ENCODE peak calls at places on chromosome 9, in seven cellular contexts. E, Z, R, W, X, B and L are unnamed samples. For H3K9me3, the result is how much of the 10 kb centered on the place peaks cover.

GRCh38 chr9:110217656-110218099 is 9.7 kb upstream of the C9orf152 start:
- DNase-seq in B (peak), R (no peak), Z (no peak), W (no peak), X (no peak), E (peak), L (no peak)

GRCh38 chr9:116767219-116767618 is 80.1 kb downstream of the TRIM32 start:
- DNase-seq in R (no peak), W (no peak), Z (no peak), E (no peak), B (peak), X (no peak), L (no peak)

GRCh38 chr9:4145482-4145881 is 154.4 kb downstream of the GLIS3 start:
- DNase-seq in W (no peak), B (no peak), R (no peak), E (no peak), X (no peak), Z (no peak), L (no peak)

GRCh38 chr9:87824886-87825285 is 57.8 kb upstream of the SPATA31E1 start:
- DNase-seq in Z (no peak), E (no peak), B (no peak), X (no peak), R (no peak), W (no peak), L (no peak)

GRCh38 chr9:32502459-32502858 is 23.5 kb downstream of the RIGI start:
- DNase-seq in W (no peak), Z (no peak), B (peak), E (peak), X (no peak), R (no peak), L (no peak)

GRCh38 chr9:36154213-36154952 is 14.8 kb upstream of the CCIN start:
- DNase-seq in X (no peak), B (peak), R (no peak), E (peak), Z (peak), W (peak), L (no peak)

GRCh38 chr9:14326264-14326826 is 12.4 kb upstream of the NFIB start:
- DNase-seq in R (no peak), Z (no peak), X (no peak), W (no peak), B (no peak), E (peak), L (no peak)

GRCh38 chr9:16075695-16076094 is 522.9 kb downstream of the CCDC171 start:
- DNase-seq in B (no peak), R (no peak), W (no peak), Z (no peak), E (no peak), X (no peak), L (no peak)

GRCh38 chr9:77752566-77752965 is 104.4 kb upstream of the GNA14 start:
- DNase-seq in B (peak), R (no peak), Z (no peak), W (no peak), E (peak), X (no peak), L (no peak)

GRCh38 chr9:26870292-26870691 is 22.3 kb downstream of the CAAP1 start:
- DNase-seq in B (no peak), Z (no peak), R (no peak), X (no peak), E (peak), W (no peak), L (no peak)

GRCh38 chr9:97525451-97525850 is 24.0 kb downstream of the TMOD1 start:
- DNase-seq in W (no peak), Z (no peak), E (peak), R (no peak), B (no peak), X (no peak), L (no peak)

GRCh38 chr9:112887377-112887776 is 3.3 kb downstream of the SLC46A2 start:
- DNase-seq in X (no peak), Z (peak), B (peak), W (no peak), R (no peak), E (no peak), L (no peak)

GRCh38 chr9:581673-582497 is 259.6 kb upstream of the DMRT1 start:
- DNase-seq in X (no peak), B (no peak), Z (no peak), E (no peak), W (no peak), R (no peak), L (no peak)

GRCh38 chr9:3578786-3579185 is 53.0 kb upstream of the RFX3 start:
- DNase-seq in W (no peak), X (no peak), Z (no peak), B (peak), R (no peak), E (peak), L (no peak)

GRCh38 chr9:129383005-129383414 is 204.9 kb upstream of the IER5L start:
- DNase-seq in W (peak), E (peak), B (no peak), R (peak), X (no peak), Z (peak), L (no peak)

GRCh38 chr9:24765025-24765756 is 219.5 kb upstream of the IZUMO3 start:
- DNase-seq in E (no peak), B (no peak), Z (no peak), X (no peak), W (no peak), R (no peak), L (no peak)

GRCh38 chr9:22237497-22238363 is 208.9 kb upstream of the DMRTA1 start:
- DNase-seq in W (no peak), B (no peak), R (no peak), Z (no peak), E (peak), X (no peak), L (no peak)

GRCh38 chr9:38154501-38155421 is 85.7 kb upstream of the SHB start:
- DNase-seq in E (no peak), Z (no peak), W (no peak), X (no peak), R (no peak), B (no peak), L (no peak)

GRCh38 chr9:121620777-121621437 is 30.5 kb upstream of the DAB2IP start:
- DNase-seq in Z (no peak), X (no peak), R (no peak), W (no peak), B (peak), E (peak), L (no peak)

GRCh38 chr9:126587187-126588185 is 26.2 kb upstream of the LMX1B start:
- DNase-seq in Z (peak), X (no peak), B (no peak), E (peak), W (no peak), R (no peak), L (no peak)

GRCh38 chr9:37485389-37486255 is at the start of gene POLR1E:
- DNase-seq in B (peak), X (peak), Z (peak), E (peak), W (peak), R (peak), L (peak)

GRCh38 chr9:80571953-80572352 is 1000.2 kb downstream of the TLE4 start:
- DNase-seq in E (no peak), B (no peak), Z (no peak), X (no peak), W (no peak), R (no peak), L (no peak)

GRCh38 chr9:127159949-127160610 is 37.6 kb upstream of the ANGPTL2 start:
- DNase-seq in Z (no peak), E (no peak), R (no peak), X (no peak), W (no peak), B (no peak), L (no peak)

GRCh38 chr9:2837915-2838314 is 6.0 kb downstream of the PUM3 start:
- DNase-seq in X (no peak), R (no peak), B (peak), E (peak), W (no peak), Z (no peak), L (no peak)

GRCh38 chr9:34929506-34930102 is 28.5 kb upstream of the PHF24 start:
- DNase-seq in E (peak), X (peak), B (peak), Z (no peak), W (no peak), R (no peak), L (no peak)

GRCh38 chr9:110714314-110714713 is 45.7 kb downstream of the MUSK start:
- DNase-seq in W (no peak), Z (no peak), X (no peak), E (peak), R (no peak), B (no peak), L (no peak)

GRCh38 chr9:89433826-89434225 is 64.1 kb downstream of the SEMA4D start:
- DNase-seq in Z (no peak), R (peak), X (no peak), E (peak), B (peak), W (peak), L (no peak)

GRCh38 chr9:130128782-130129424 is 43.3 kb upstream of the NCS1 start:
- DNase-seq in B (peak), X (no peak), W (peak), R (peak), Z (peak), E (peak), L (peak)

GRCh38 chr9:104177676-104178075 is 83.6 kb downstream of the SMC2 start:
- DNase-seq in X (no peak), Z (no peak), B (no peak), R (no peak), W (no peak), E (no peak), L (no peak)

GRCh38 chr9:70120834-70121510 is 77.3 kb downstream of the MAMDC2 start:
- DNase-seq in R (peak), W (peak), X (no peak), B (no peak), Z (peak), E (peak), L (no peak)

GRCh38 chr9:133986061-133986460 is 6.1 kb downstream of the VAV2 start:
- DNase-seq in R (no peak), B (no peak), X (no peak), W (no peak), E (no peak), Z (no peak), L (no peak)
- H3K9me3 ChIP-seq in R (under half), B (under half), X (under half), W (under half), E (under half), Z (under half), L (under half)

DNA sequence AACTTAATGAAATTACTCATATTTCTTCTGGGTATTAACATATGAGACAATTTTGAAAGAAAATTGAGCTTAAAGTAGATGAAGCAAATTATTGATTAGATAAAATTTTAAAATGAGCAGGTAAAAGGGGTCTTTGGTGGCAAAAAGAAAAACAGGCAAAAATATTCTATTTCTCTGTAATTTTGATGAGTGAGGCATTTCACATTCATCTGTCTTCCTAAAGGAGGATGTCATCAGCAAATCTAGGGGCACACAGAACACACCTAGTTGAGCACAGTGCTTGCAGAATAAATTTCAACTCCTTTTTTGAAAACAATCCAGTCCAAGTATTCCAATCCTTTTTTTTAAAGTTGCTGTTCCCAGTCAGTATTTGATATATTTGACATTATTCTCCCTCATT is 16.2 kb downstream of the ZNF189 start:
- DNase-seq in E (no peak), W (no peak), X (no peak), R (no peak), Z (no peak), B (no peak), L (no peak)
- H3K9me3 ChIP-seq in E (under half), W (half or more), X (under half), R (half or more), Z (half or more), B (under half), L (under half)

DNA sequence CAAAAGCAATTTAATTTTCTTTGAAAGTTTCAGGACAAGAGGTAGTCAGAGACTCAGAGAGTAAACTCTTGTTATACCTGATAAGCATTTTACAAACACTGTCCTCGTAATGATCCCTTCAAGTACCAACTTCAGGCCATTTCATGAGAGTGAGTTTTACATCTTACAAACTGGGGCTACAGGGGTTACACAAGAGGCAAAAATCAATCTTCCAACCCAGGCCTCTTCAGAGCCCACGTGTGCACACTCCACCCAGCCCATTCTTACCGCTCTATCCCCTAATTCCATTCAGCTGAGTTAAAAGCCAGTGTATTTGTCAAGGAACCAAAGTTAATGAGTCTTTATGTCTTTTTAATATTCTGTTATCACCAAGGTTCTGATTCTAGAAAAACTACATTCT is 46.5 kb downstream of the PSMB7 start:
- DNase-seq in B (no peak), W (no peak), R (no peak), Z (no peak), X (no peak), E (no peak), L (no peak)
- H3K9me3 ChIP-seq in B (under half), W (under half), R (under half), Z (under half), X (under half), E (under half), L (under half)

DNA sequence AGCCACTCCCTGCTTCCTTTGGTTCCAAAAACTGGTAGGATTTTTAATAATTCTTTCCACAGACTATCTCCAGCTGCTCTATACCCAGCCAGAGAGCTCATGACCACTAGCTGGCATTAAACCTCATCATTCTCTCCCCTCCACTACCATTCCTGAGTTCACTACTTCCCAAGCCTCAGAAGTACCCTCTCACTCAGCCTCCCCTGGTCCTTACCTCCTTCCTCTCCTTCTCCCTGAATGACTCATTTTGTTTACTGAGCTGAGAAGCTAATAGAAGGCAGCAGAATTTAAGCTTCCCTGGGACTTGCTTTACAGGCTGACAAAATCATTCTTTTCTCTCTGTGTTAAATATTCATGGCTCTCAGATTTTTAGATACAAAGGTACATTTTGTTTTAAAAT is 305.4 kb downstream of the TLR4 start:
- DNase-seq in W (no peak), R (no peak), X (no peak), Z (no peak), B (no peak), E (no peak), L (no peak)
- H3K9me3 ChIP-seq in W (under half), R (under half), X (under half), Z (under half), B (under half), E (under half), L (under half)

DNA sequence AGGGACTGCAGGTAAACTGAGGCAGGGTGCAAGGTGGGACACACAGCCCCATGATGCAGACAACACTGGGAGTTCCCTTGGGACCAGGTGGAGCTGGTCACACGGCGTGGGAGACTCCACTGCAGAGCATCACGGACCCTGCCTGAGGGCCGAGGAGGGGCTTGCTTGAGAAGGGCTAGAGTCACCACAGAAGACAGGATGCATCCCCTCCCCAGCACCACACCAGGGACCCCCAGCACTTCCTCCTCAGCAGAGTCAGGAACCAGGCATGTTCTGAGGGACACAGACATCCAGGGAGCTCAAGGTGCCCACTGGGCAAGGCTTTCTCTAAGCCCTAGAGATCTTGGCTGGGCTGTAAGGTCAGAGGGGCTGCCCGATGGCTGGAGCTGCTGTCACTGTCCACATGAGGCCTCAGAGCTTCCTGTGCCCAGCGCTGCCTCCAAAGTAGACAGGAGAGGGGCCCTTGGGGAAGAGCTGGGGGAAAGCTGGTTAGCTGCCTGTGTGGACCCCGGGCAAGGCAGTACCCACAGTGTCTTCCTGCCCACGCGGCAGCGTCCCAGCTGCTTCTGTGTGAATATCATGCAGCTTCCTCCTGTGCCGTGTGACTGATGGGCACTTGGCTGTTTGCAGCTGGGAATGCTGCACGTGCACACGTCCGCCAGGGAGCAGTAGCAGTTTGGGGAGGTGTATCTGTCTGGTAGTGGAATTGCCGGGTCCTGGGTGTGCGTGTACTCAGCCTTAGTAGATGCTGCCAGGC is 176.6 kb downstream of the CACNA1B start:
- DNase-seq in E (no peak), Z (no peak), B (no peak), X (no peak), R (no peak), W (no peak), L (no peak)
- H3K9me3 ChIP-seq in E (under half), Z (under half), B (under half), X (under half), R (under half), W (under half), L (under half)

GRCh38 chr9:11025775-11026174 is 413.0 kb upstream of the PTPRD start:
- DNase-seq in R (no peak), Z (no peak), B (no peak), E (no peak), W (no peak), X (no peak), L (no peak)
- H3K9me3 ChIP-seq in R (under half), Z (under half), B (under half), E (under half), W (under half), X (under half), L (under half)

DNA sequence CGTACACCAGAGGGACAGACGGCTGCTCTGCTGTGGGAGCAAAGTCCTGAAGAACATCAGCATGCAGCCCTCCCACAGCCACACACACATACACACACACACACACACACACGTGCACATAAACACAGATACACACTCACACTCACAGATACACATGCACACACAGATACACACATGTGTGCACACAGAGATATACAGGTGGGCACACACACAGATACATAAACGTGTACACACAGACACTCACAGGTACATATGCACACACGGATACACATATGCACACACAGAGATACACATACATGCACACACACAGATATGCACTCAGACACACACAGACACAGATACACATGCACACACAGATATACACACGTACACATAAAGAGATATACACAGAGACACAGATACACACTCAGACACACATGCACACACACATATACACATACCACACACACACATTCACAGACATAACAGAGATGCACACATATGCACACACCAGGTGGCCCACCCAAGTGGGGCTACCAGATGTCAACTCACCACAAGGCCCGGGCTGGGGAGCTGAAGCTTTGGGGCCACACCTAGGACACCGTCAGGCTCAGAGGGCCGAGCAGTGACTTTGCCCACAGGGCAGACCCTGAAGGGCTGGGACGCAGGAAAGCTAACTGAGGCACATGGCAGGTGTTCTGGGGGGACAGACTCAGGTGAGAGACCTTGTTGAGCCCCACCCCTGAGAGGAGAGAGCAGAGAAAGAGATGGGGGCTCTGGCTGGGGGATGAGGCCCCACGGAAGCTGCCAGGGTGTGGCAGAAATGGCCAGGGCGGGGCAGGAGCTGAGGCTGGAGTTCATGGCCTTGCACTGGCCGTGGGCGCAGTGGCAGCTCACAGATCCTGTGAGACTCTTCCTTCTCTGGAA is 148.6 kb upstream of the PPP1R26 start:
- DNase-seq in E (no peak), W (no peak), B (no peak), R (no peak), Z (no peak), X (no peak), L (no peak)
- H3K9me3 ChIP-seq in E (under half), W (under half), B (under half), R (under half), Z (under half), X (under half), L (under half)

DNA sequence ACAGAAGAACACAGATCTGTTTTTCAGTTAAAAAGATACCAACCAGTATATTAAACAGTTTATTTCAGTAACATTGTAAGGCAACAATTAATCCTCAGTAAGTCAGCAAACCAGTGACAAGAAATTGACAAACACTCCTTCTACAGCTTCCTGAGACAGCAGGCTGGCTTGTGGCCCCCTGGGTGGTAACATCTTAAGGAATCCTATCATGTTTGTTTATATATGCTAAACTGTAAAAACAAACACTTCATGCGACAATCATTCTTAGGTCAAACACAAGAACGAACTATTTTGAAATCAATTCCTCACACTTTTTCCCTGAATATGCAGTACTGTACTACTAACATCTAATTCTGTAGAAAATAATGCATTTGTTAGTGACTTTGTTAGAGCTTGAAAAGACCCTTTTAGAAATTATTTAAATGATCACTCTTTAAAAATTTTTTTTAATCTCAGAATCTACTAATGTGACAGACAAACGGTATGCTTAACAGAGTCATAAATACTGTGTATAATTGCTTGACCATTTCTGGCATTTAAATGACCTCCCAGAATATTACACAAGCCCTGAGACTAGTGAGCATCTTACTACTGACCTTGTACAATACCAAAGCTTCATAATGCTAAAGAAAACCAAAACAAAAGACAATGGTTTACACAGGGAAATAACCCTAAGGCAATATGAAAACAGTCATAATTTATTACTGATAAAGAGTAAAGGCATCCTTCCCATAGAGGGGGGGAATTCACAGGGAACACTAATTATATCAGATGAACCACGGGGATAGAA is 48.2 kb downstream of the ERMP1 start:
- DNase-seq in W (no peak), Z (no peak), R (no peak), X (no peak), E (peak), B (no peak), L (no peak)
- H3K9me3 ChIP-seq in W (under half), Z (under half), R (under half), X (under half), E (under half), B (under half), L (under half)